ENCODE peak calls at places on chromosomes 3 and 15, in seven cellular contexts. H is CD8-positive, alpha-beta memory T cell; R is HEK293T; P is A172; I is heart left ventricle; L is activated gamma-delta T cell treated with Interleukin-2 at 50 U/mL for 16 hours; S is mesendoderm. O is an unnamed sample.

GRCh38 chr3:108062051-108062450 is 28.8 kb downstream of the CD47 start:
- DNase-seq in H (no peak), R (no peak), P (no peak), I (no peak), L (no peak), S (no peak), O (no peak)

GRCh38 chr3:159726231-159726964 is 262.2 kb upstream of the IL12A start:
- DNase-seq in H (no peak), R (no peak), P (peak), I (no peak), L (no peak), S (peak), O (no peak)

GRCh38 chr3:189144645-189145044 is 27.1 kb upstream of the TPRG1 start:
- DNase-seq in H (peak), R (no peak), P (peak), I (no peak), L (peak), S (no peak), O (no peak)

GRCh38 chr15:63461230-63461629 is 43.2 kb upstream of the USP3 start:
- DNase-seq in H (no peak), R (no peak), P (no peak), I (no peak), L (no peak), S (peak), O (no peak)

GRCh38 chr15:29815000-29815704 is 7.1 kb downstream of the TJP1 start:
- DNase-seq in H (no peak), R (peak), P (no peak), I (no peak), L (no peak), S (no peak), O (peak)

GRCh38 chr3:72633534-72633933 is 214.7 kb downstream of the SHQ1 start:
- DNase-seq in H (no peak), R (no peak), P (no peak), I (no peak), L (no peak), S (no peak), O (no peak)

GRCh38 chr15:33934896-33935295 is 33.4 kb upstream of the CHRM5 start:
- DNase-seq in H (no peak), R (no peak), P (no peak), I (no peak), L (no peak), S (no peak), O (no peak)

GRCh38 chr15:71066983-71067382 is 48.3 kb upstream of the THSD4 start:
- DNase-seq in H (no peak), R (no peak), P (no peak), I (no peak), L (no peak), S (no peak), O (no peak)

GRCh38 chr3:9947025-9947995 is 4.9 kb downstream of the PRRT3 start:
- DNase-seq in H (no peak), R (no peak), P (no peak), I (peak), L (no peak), S (peak), O (peak)

GRCh38 chr3:57778499-57778898 is 22.4 kb downstream of the SLMAP start:
- DNase-seq in H (no peak), R (no peak), P (no peak), I (no peak), L (no peak), S (no peak), O (no peak)

GRCh38 chr3:65893631-65894030 is 145.1 kb downstream of the MAGI1 start:
- DNase-seq in H (no peak), R (no peak), P (no peak), I (no peak), L (no peak), S (no peak), O (no peak)

GRCh38 chr15:55734641-55735040 is 8.3 kb downstream of the PRTG start:
- DNase-seq in H (no peak), R (no peak), P (no peak), I (no peak), L (no peak), S (no peak), O (no peak)

GRCh38 chr15:75620043-75620775 is 5.3 kb downstream of the SNUPN start:
- DNase-seq in H (no peak), R (no peak), P (peak), I (no peak), L (no peak), S (no peak), O (no peak)